ENCODE peak calls at places on chromosomes 6 and 20, in ten cellular contexts. R is OCI-LY7, N is right lobe of liver, M is esophagus squamous epithelium, X is neural progenitor cell, E is fibroblast of lung, K is HCT116, L is left lung, S is pancreas, T is left ventricle myocardium inferior. I is an unnamed sample.

GRCh38 chr6:157106487-157106886 is 216.8 kb downstream of the TMEM242 start:
- DNase-seq in S (no peak), L (no peak), N (no peak), M (no peak), X (no peak), R (no peak), E (peak; percentile 72), K (peak; percentile 29), T (no peak), I (peak; percentile 36)

GRCh38 chr20:17543531-17543961 is 12.4 kb upstream of the BFSP1 start:
- DNase-seq in K (no peak), L (no peak), X (no peak), T (no peak), N (no peak), M (no peak), S (no peak), E (peak; percentile 73), R (no peak), I (no peak)

GRCh38 chr6:57275384-57275783 is 42.0 kb upstream of the PRIM2 start:
- DNase-seq in R (no peak), M (no peak), S (no peak), N (no peak), X (no peak), T (no peak), E (no peak), L (no peak), K (no peak), I (no peak)

GRCh38 chr6:43088654-43089056 is 12.5 kb downstream of the PTK7 start:
- DNase-seq in X (no peak), L (no peak), N (no peak), E (peak; percentile 64), M (no peak), T (no peak), R (no peak), K (no peak), S (no peak), I (no peak)

GRCh38 chr6:56424068-56424467 is 176.7 kb upstream of the COL21A1 start:
- DNase-seq in T (no peak), S (no peak), X (no peak), M (no peak), K (no peak), E (no peak), N (no peak), L (no peak), R (no peak), I (no peak)

GRCh38 chr6:35955071-35955470 is 34.2 kb upstream of the SRPK1 start:
- DNase-seq in T (no peak), M (no peak), S (no peak), N (no peak), K (no peak), E (peak; percentile 39), L (no peak), X (no peak), R (no peak), I (no peak)

GRCh38 chr6:114342086-114342825 is 567 bp downstream of the HS3ST5 start:
- DNase-seq in X (peak; percentile 70), M (no peak), N (peak; percentile 48), L (peak; percentile 83), K (no peak), R (no peak), T (no peak), S (peak; percentile 60), E (peak; percentile 21), I (no peak)

GRCh38 chr6:35368038-35368887 is 25.9 kb downstream of the PPARD start:
- DNase-seq in N (no peak), K (peak; percentile 93), S (no peak), T (no peak), M (no peak), E (peak; percentile 84), X (no peak), L (no peak), R (peak; percentile 29), I (no peak)

GRCh38 chr6:72458521-72458920 is 163.3 kb upstream of the KCNQ5 start:
- DNase-seq in N (no peak), T (no peak), R (no peak), X (no peak), E (no peak), M (no peak), S (no peak), K (no peak), L (no peak), I (no peak)

GRCh38 chr20:58868795-58869194 is 16.3 kb downstream of the GNAS start:
- DNase-seq in R (no peak), S (no peak), X (peak; percentile 77), E (no peak), T (no peak), M (no peak), N (no peak), L (no peak), K (no peak), I (peak; percentile 57)

GRCh38 chr6:96675617-96676016 is 112.7 kb downstream of the FHL5 start:
- DNase-seq in N (no peak), K (no peak), E (no peak), T (no peak), L (no peak), S (no peak), M (no peak), R (no peak), X (no peak), I (peak; percentile 17)

GRCh38 chr6:156767603-156768467 is 9.3 kb upstream of the ARID1B start:
- DNase-seq in E (peak; percentile 29), X (no peak), R (peak; percentile 80), M (no peak), L (no peak), T (no peak), N (no peak), S (no peak), K (no peak), I (no peak)

GRCh38 chr6:109701201-109701600 is 10.1 kb downstream of the FIG4 start:
- DNase-seq in N (no peak), S (no peak), K (no peak), T (no peak), E (no peak), X (no peak), M (no peak), L (no peak), R (no peak), I (no peak)

GRCh38 chr6:15627829-15628228 is 35.0 kb downstream of the DTNBP1 start:
- DNase-seq in L (no peak), E (peak; percentile 13), X (no peak), R (no peak), T (no peak), S (no peak), M (no peak), K (no peak), N (no peak), I (no peak)

GRCh38 chr20:46400828-46401477 is 5.5 kb downstream of the ELMO2 start:
- DNase-seq in E (peak; percentile 48), L (no peak), M (no peak), K (no peak), N (no peak), X (peak; percentile 28), T (no peak), S (no peak), R (no peak), I (no peak)

GRCh38 chr20:14878676-14879019 is 541.2 kb upstream of the FLRT3 start:
- DNase-seq in E (no peak), K (no peak), S (no peak), N (no peak), R (no peak), M (no peak), T (no peak), L (no peak), X (no peak), I (no peak)

DNA sequence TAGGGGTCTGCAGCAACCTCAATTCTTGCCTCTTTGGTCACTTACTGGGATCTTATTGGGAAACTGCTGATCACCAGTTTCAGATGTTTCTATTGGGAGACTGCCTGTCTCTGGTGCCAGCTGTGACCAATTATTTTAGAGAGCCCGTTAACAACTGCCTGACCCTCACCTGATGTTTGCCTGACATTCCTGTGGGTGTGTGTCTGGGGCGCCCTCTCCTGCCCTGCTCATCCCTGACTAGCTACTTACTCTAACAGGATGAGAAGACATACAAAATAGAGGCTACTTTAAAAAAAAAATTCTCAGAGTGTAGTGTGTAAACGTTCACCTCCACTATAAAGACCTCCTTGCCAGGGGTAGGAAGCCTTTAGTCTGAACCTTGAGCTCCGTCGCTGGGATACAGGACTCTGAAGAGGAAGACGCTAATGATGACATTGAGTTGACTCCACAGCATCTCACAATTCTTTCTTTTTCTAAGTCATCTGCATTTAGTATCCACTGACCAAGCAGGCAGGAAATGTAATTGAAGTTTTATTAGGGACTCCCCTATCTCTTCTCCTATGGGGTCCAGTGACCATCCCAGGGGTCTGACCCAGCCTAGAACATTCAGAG is 54.6 kb upstream of the DDR1 start:
- DNase-seq in R (no peak), L (peak; percentile 13), N (no peak), S (peak; percentile 18), K (no peak), E (no peak), X (peak; percentile 32), T (no peak), M (no peak), I (no peak)
- TF ChIP-seq CTCF in R (peak; percentile 52), L (no peak), N (no peak), S (no peak), K (peak; percentile 12), E (no peak), X (peak; percentile 38), T (no peak), M (no peak), I (no peak)

GRCh38 chr6:146336200-146336599 is 207.4 kb upstream of the RAB32 start:
- DNase-seq in X (no peak), K (no peak), M (no peak), L (no peak), S (no peak), N (no peak), R (no peak), E (peak; percentile 77), T (no peak), I (no peak)
- H3K27ac ChIP-seq in X (no peak overlapping the region), K (no peak overlapping the region), M (no peak overlapping the region), L (no peak overlapping the region), S (no peak overlapping the region), N (no peak overlapping the region), R (no peak overlapping the region), E (no peak overlapping the region), T (no peak overlapping the region), I (no peak overlapping the region)

DNA sequence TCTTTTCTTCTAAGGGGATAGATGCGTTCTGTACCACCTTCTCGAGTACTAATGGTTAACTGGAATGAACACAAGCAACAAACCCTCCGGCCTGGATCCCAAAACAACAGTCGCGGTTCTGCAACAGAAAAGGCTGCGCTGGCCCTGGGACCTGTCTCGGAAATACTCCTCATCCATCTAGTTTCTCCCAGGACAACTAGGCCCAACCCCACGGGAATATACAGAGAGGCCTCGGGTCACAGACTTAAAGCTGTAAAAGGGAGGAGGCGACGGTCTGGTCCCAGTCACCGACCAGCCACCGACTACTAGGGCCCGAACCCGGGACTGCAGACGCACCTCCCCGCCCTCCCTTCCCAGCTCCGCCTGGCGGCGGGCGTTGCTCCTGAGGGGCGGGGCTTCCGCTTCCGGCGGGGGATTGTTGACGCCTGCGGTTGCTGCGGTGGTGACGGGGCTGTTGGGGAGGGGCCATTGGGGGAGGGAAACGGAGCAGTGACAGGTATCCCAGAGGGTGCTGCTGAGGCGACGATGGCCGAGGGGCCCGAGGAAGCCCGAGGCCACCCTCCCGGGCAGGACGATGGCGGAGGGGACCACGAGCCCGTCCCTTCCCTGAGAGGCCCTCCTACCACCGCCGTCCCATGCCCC is at the start of gene FAM8A1:
- DNase-seq in K (peak; percentile 84), X (peak; percentile 96), R (peak; percentile 95), M (peak; percentile 72), S (peak; percentile 98), N (peak; percentile 99), L (peak; percentile 99), T (peak; percentile 96), E (peak; percentile 82), I (peak; percentile 94)
- TF ChIP-seq CTCF in K (no peak), X (peak; percentile 56), R (peak; percentile 34), M (peak; percentile 44), S (peak; percentile 31), N (peak; percentile 40), L (peak; percentile 39), T (peak; percentile 73), E (peak; percentile 49), I (peak; percentile 55)

GRCh38 chr20:3935956-3936340 is 46.8 kb downstream of the PANK2 start:
- DNase-seq in R (peak; percentile 41), S (no peak), E (no peak), X (no peak), K (no peak), M (no peak), L (no peak), N (no peak), T (no peak), I (no peak)
- H3K27ac ChIP-seq in R (no peak overlapping the region), S (no peak overlapping the region), E (no peak overlapping the region), X (no peak overlapping the region), K (no peak overlapping the region), M (no peak overlapping the region), L (peak overlapping the region; percentile 6), N (no peak overlapping the region), T (peak overlapping the region; percentile 81), I (no peak overlapping the region)